ENCODE peak calls at places on chromosome 19, in ten cellular contexts. One of them, this sample, is unnamed.

GRCh38 chr19:42965204-42965603 is 28.2 kb upstream of the PSG7 start:
- DNase-seq in neural progenitor cell: no peak
- DNase-seq in Calu3: no peak
- DNase-seq in NCI-H2081 treated with DMSO at 0.1 percent for 48 hours: no peak
- DNase-seq in MCF 10A: no peak
- DNase-seq in skeletal muscle cell: peak; percentile 11
- DNase-seq in SIG-M5: no peak
- DNase-seq in transverse colon: no peak
- DNase-seq in HT-29: no peak
- DNase-seq in thoracic aorta: no peak
- DNase-seq in this sample: peak; percentile 44

GRCh38 chr19:45166723-45167252 is 6.0 kb upstream of the NKPD1 start:
- DNase-seq in NCI-H2081 treated with DMSO at 0.1 percent for 48 hours: no peak
- DNase-seq in HT-29: peak; percentile 60
- DNase-seq in skeletal muscle cell: no peak
- DNase-seq in thoracic aorta: no peak
- DNase-seq in SIG-M5: no peak
- DNase-seq in MCF 10A: no peak
- DNase-seq in neural progenitor cell: no peak
- DNase-seq in transverse colon: no peak
- DNase-seq in Calu3: no peak
- DNase-seq in this sample: no peak

GRCh38 chr19:10988380-10988779 is 27.6 kb downstream of the SMARCA4 start:
- DNase-seq in neural progenitor cell: no peak
- DNase-seq in SIG-M5: no peak
- DNase-seq in thoracic aorta: no peak
- DNase-seq in skeletal muscle cell: no peak
- DNase-seq in transverse colon: no peak
- DNase-seq in HT-29: no peak
- DNase-seq in MCF 10A: no peak
- DNase-seq in Calu3: no peak
- DNase-seq in NCI-H2081 treated with DMSO at 0.1 percent for 48 hours: no peak
- DNase-seq in this sample: no peak

GRCh38 chr19:2478324-2478755 is 2.4 kb downstream of the GADD45B start:
- DNase-seq in SIG-M5: peak; percentile 86
- DNase-seq in transverse colon: peak; percentile 83
- DNase-seq in skeletal muscle cell: no peak
- DNase-seq in HT-29: peak; percentile 53
- DNase-seq in Calu3: peak; percentile 68
- DNase-seq in thoracic aorta: peak; percentile 36
- DNase-seq in neural progenitor cell: peak; percentile 76
- DNase-seq in MCF 10A: peak; percentile 94
- DNase-seq in NCI-H2081 treated with DMSO at 0.1 percent for 48 hours: no peak
- DNase-seq in this sample: no peak

GRCh38 chr19:55681131-55682087 is 6.4 kb downstream of the EPN1 start:
- DNase-seq in neural progenitor cell: no peak
- DNase-seq in thoracic aorta: no peak
- DNase-seq in transverse colon: no peak
- DNase-seq in SIG-M5: no peak
- DNase-seq in Calu3: no peak
- DNase-seq in NCI-H2081 treated with DMSO at 0.1 percent for 48 hours: no peak
- DNase-seq in skeletal muscle cell: no peak
- DNase-seq in HT-29: no peak
- DNase-seq in MCF 10A: no peak
- DNase-seq in this sample: no peak

GRCh38 chr19:19531951-19532805 is 3.5 kb downstream of the YJEFN3 start:
- DNase-seq in NCI-H2081 treated with DMSO at 0.1 percent for 48 hours: no peak
- DNase-seq in transverse colon: peak; percentile 86
- DNase-seq in skeletal muscle cell: no peak
- DNase-seq in neural progenitor cell: peak; percentile 88
- DNase-seq in HT-29: peak; percentile 74
- DNase-seq in Calu3: peak; percentile 79
- DNase-seq in MCF 10A: peak; percentile 80
- DNase-seq in thoracic aorta: no peak
- DNase-seq in SIG-M5: no peak
- DNase-seq in this sample: no peak

GRCh38 chr19:30356951-30357579 is 15.1 kb upstream of the ZNF536 start:
- DNase-seq in HT-29: no peak
- DNase-seq in MCF 10A: no peak
- DNase-seq in Calu3: no peak
- DNase-seq in neural progenitor cell: no peak
- DNase-seq in skeletal muscle cell: no peak
- DNase-seq in SIG-M5: no peak
- DNase-seq in NCI-H2081 treated with DMSO at 0.1 percent for 48 hours: no peak
- DNase-seq in thoracic aorta: no peak
- DNase-seq in transverse colon: no peak
- DNase-seq in this sample: no peak

GRCh38 chr19:30733826-30734550 is 361.8 kb downstream of the ZNF536 start:
- DNase-seq in HT-29: no peak
- DNase-seq in MCF 10A: no peak
- DNase-seq in NCI-H2081 treated with DMSO at 0.1 percent for 48 hours: no peak
- DNase-seq in SIG-M5: no peak
- DNase-seq in skeletal muscle cell: no peak
- DNase-seq in transverse colon: no peak
- DNase-seq in Calu3: no peak
- DNase-seq in neural progenitor cell: peak; percentile 64
- DNase-seq in thoracic aorta: no peak
- DNase-seq in this sample: no peak

GRCh38 chr19:57110592-57111328 is 9.0 kb upstream of the USP29 start:
- DNase-seq in Calu3: no peak
- DNase-seq in neural progenitor cell: no peak
- DNase-seq in transverse colon: no peak
- DNase-seq in MCF 10A: peak; percentile 9
- DNase-seq in thoracic aorta: no peak
- DNase-seq in NCI-H2081 treated with DMSO at 0.1 percent for 48 hours: no peak
- DNase-seq in skeletal muscle cell: no peak
- DNase-seq in SIG-M5: no peak
- DNase-seq in HT-29: peak; percentile 18
- DNase-seq in this sample: no peak

GRCh38 chr19:49114630-49115363 is 627 bp downstream of the LIN7B start:
- DNase-seq in thoracic aorta: no peak
- DNase-seq in neural progenitor cell: peak; percentile 93
- DNase-seq in NCI-H2081 treated with DMSO at 0.1 percent for 48 hours: no peak
- DNase-seq in MCF 10A: no peak
- DNase-seq in SIG-M5: no peak
- DNase-seq in transverse colon: peak; percentile 66
- DNase-seq in skeletal muscle cell: no peak
- DNase-seq in HT-29: peak; percentile 63
- DNase-seq in Calu3: peak; percentile 50
- DNase-seq in this sample: no peak

GRCh38 chr19:11088508-11089253 is 582 bp upstream of the LDLR start:
- DNase-seq in MCF 10A: peak; percentile 71
- DNase-seq in skeletal muscle cell: no peak
- DNase-seq in neural progenitor cell: no peak
- DNase-seq in HT-29: no peak
- DNase-seq in NCI-H2081 treated with DMSO at 0.1 percent for 48 hours: no peak
- DNase-seq in SIG-M5: no peak
- DNase-seq in transverse colon: no peak
- DNase-seq in Calu3: no peak
- DNase-seq in thoracic aorta: no peak
- DNase-seq in this sample: no peak

GRCh38 chr19:15252398-15253018 is 20.3 kb upstream of the EPHX3 start:
- DNase-seq in Calu3: no peak
- DNase-seq in thoracic aorta: no peak
- DNase-seq in SIG-M5: no peak
- DNase-seq in HT-29: no peak
- DNase-seq in MCF 10A: peak; percentile 65
- DNase-seq in NCI-H2081 treated with DMSO at 0.1 percent for 48 hours: no peak
- DNase-seq in transverse colon: no peak
- DNase-seq in neural progenitor cell: peak; percentile 55
- DNase-seq in skeletal muscle cell: peak; percentile 18
- DNase-seq in this sample: peak; percentile 49

This sample was measured in GM04503.